ENCODE peak calls at places on chromosomes 1 and 21, in seven cellular contexts. G is neural crest cell; C is SW 1271; L is psoas muscle; F is MV-4-11; N is activated T-helper 1 cell treated with Interleukin-2 at 50 U/mL for 16 hours; Z is CD8-positive, alpha-beta memory T cell. J is an unnamed sample.

GRCh38 chr1:226506921-226507320 is 41.6 kb upstream of the STUM start:
- DNase-seq in N (no peak), C (no peak), F (no peak), L (no peak), Z (no peak), G (no peak), J (no peak)

GRCh38 chr1:55329826-55330432 is 114.8 kb upstream of the USP24 start:
- DNase-seq in F (no peak), Z (no peak), L (no peak), G (no peak), N (no peak), C (no peak), J (no peak)

GRCh38 chr1:222454196-222454595 is 93.7 kb downstream of the HHIPL2 start:
- DNase-seq in F (no peak), N (no peak), C (no peak), L (no peak), Z (no peak), G (no peak), J (no peak)

GRCh38 chr21:32412998-32413504 is 545 bp downstream of the EVA1C start:
- DNase-seq in L (peak), Z (no peak), N (no peak), F (no peak), C (no peak), G (no peak), J (peak)

GRCh38 chr21:26883768-26884167 is 38.6 kb upstream of the ADAMTS1 start:
- DNase-seq in F (no peak), N (no peak), L (no peak), Z (no peak), G (no peak), C (no peak), J (no peak)

GRCh38 chr1:91651671-91652071 is 151.0 kb downstream of the CDC7 start:
- DNase-seq in C (no peak), L (peak), G (no peak), N (no peak), Z (no peak), F (no peak), J (no peak)

GRCh38 chr1:230977781-230978490 is 725 bp downstream of the TTC13 start:
- DNase-seq in C (peak), N (peak), G (peak), Z (peak), L (peak), F (no peak), J (no peak)

GRCh38 chr1:39671793-39672550 is at the start of gene NT5C1A:
- DNase-seq in N (no peak), Z (no peak), L (peak), F (no peak), G (peak), C (no peak), J (peak)

GRCh38 chr1:228004887-228005462 is 1.8 kb upstream of the WNT3A start:
- DNase-seq in N (no peak), G (no peak), C (no peak), L (no peak), Z (no peak), F (no peak), J (no peak)

GRCh38 chr1:29688477-29689365 is 452.4 kb downstream of the PTPRU start:
- DNase-seq in L (no peak), Z (no peak), G (no peak), N (no peak), C (peak), F (no peak), J (no peak)

GRCh38 chr1:203039609-203040517 is 13.6 kb downstream of the PPFIA4 start:
- DNase-seq in Z (no peak), C (no peak), F (peak), L (no peak), G (peak), N (no peak), J (no peak)

J was measured in immature natural killer cell.